ENCODE peak calls at places on chromosomes 7 and 10, in nine cellular contexts. One of them, this sample, is unnamed.

GRCh38 chr10:79051766-79052165 is 17.0 kb upstream of the ZMIZ1 start:
- DNase-seq in CD4-positive, alpha-beta T cell: peak
- DNase-seq in H54: no peak
- DNase-seq in left ventricle myocardium inferior: peak
- DNase-seq in T-helper 9 cell: no peak
- DNase-seq in HEK293T: no peak
- DNase-seq in SW 1271: no peak
- DNase-seq in stimulated activated CD4-positive, alpha-beta T cell treated with anti-CD3 and anti-CD28 coated beads, TNF-alpha, amount 100 ng/mL, for 4 hours: no peak
- DNase-seq in RWPE1: no peak
- DNase-seq in this sample: no peak

GRCh38 chr7:68107256-68107655 is 1110.6 kb downstream of the TYW1 start:
- DNase-seq in CD4-positive, alpha-beta T cell: no peak
- DNase-seq in H54: no peak
- DNase-seq in left ventricle myocardium inferior: peak
- DNase-seq in T-helper 9 cell: no peak
- DNase-seq in HEK293T: no peak
- DNase-seq in SW 1271: no peak
- DNase-seq in stimulated activated CD4-positive, alpha-beta T cell treated with anti-CD3 and anti-CD28 coated beads, TNF-alpha, amount 100 ng/mL, for 4 hours: no peak
- DNase-seq in RWPE1: no peak
- DNase-seq in this sample: no peak

GRCh38 chr10:97633921-97634320 is 621 bp upstream of the MORN4 start:
- DNase-seq in CD4-positive, alpha-beta T cell: no peak
- DNase-seq in H54: no peak
- DNase-seq in left ventricle myocardium inferior: no peak
- DNase-seq in T-helper 9 cell: no peak
- DNase-seq in HEK293T: no peak
- DNase-seq in SW 1271: peak
- DNase-seq in stimulated activated CD4-positive, alpha-beta T cell treated with anti-CD3 and anti-CD28 coated beads, TNF-alpha, amount 100 ng/mL, for 4 hours: no peak
- DNase-seq in RWPE1: no peak
- DNase-seq in this sample: peak

GRCh38 chr10:69661414-69662172 is 31.5 kb downstream of the FAM241B start:
- DNase-seq in CD4-positive, alpha-beta T cell: no peak
- DNase-seq in H54: no peak
- DNase-seq in left ventricle myocardium inferior: no peak
- DNase-seq in T-helper 9 cell: no peak
- DNase-seq in HEK293T: no peak
- DNase-seq in SW 1271: no peak
- DNase-seq in stimulated activated CD4-positive, alpha-beta T cell treated with anti-CD3 and anti-CD28 coated beads, TNF-alpha, amount 100 ng/mL, for 4 hours: no peak
- DNase-seq in RWPE1: no peak
- DNase-seq in this sample: no peak

GRCh38 chr7:76997381-76998262 is 34.5 kb downstream of the SPDYE17 start:
- DNase-seq in CD4-positive, alpha-beta T cell: no peak
- DNase-seq in H54: no peak
- DNase-seq in left ventricle myocardium inferior: no peak
- DNase-seq in T-helper 9 cell: no peak
- DNase-seq in HEK293T: peak
- DNase-seq in SW 1271: no peak
- DNase-seq in stimulated activated CD4-positive, alpha-beta T cell treated with anti-CD3 and anti-CD28 coated beads, TNF-alpha, amount 100 ng/mL, for 4 hours: no peak
- DNase-seq in RWPE1: no peak
- DNase-seq in this sample: no peak

GRCh38 chr7:28473567-28474266 is 61.4 kb downstream of the CREB5 start:
- DNase-seq in CD4-positive, alpha-beta T cell: no peak
- DNase-seq in H54: no peak
- DNase-seq in left ventricle myocardium inferior: peak
- DNase-seq in T-helper 9 cell: no peak
- DNase-seq in HEK293T: no peak
- DNase-seq in SW 1271: no peak
- DNase-seq in stimulated activated CD4-positive, alpha-beta T cell treated with anti-CD3 and anti-CD28 coated beads, TNF-alpha, amount 100 ng/mL, for 4 hours: no peak
- DNase-seq in RWPE1: no peak
- DNase-seq in this sample: no peak

GRCh38 chr7:43138710-43139601 is 26.5 kb downstream of the HECW1 start:
- DNase-seq in CD4-positive, alpha-beta T cell: no peak
- DNase-seq in H54: no peak
- DNase-seq in left ventricle myocardium inferior: no peak
- DNase-seq in T-helper 9 cell: no peak
- DNase-seq in HEK293T: no peak
- DNase-seq in SW 1271: no peak
- DNase-seq in stimulated activated CD4-positive, alpha-beta T cell treated with anti-CD3 and anti-CD28 coated beads, TNF-alpha, amount 100 ng/mL, for 4 hours: no peak
- DNase-seq in RWPE1: no peak
- DNase-seq in this sample: no peak

GRCh38 chr10:18737236-18737635 is 78.0 kb downstream of the ARL5B start:
- DNase-seq in CD4-positive, alpha-beta T cell: no peak
- DNase-seq in H54: no peak
- DNase-seq in left ventricle myocardium inferior: no peak
- DNase-seq in T-helper 9 cell: no peak
- DNase-seq in HEK293T: no peak
- DNase-seq in SW 1271: no peak
- DNase-seq in stimulated activated CD4-positive, alpha-beta T cell treated with anti-CD3 and anti-CD28 coated beads, TNF-alpha, amount 100 ng/mL, for 4 hours: no peak
- DNase-seq in RWPE1: no peak
- DNase-seq in this sample: no peak

GRCh38 chr7:36188923-36189322 is 35.9 kb downstream of the EEPD1 start:
- DNase-seq in CD4-positive, alpha-beta T cell: no peak
- DNase-seq in H54: no peak
- DNase-seq in left ventricle myocardium inferior: no peak
- DNase-seq in T-helper 9 cell: no peak
- DNase-seq in HEK293T: no peak
- DNase-seq in SW 1271: no peak
- DNase-seq in stimulated activated CD4-positive, alpha-beta T cell treated with anti-CD3 and anti-CD28 coated beads, TNF-alpha, amount 100 ng/mL, for 4 hours: no peak
- DNase-seq in RWPE1: no peak
- DNase-seq in this sample: no peak

GRCh38 chr10:47306429-47307210 is 6.6 kb downstream of the GDF10 start:
- DNase-seq in CD4-positive, alpha-beta T cell: no peak
- DNase-seq in H54: no peak
- DNase-seq in left ventricle myocardium inferior: no peak
- DNase-seq in T-helper 9 cell: no peak
- DNase-seq in HEK293T: no peak
- DNase-seq in SW 1271: no peak
- DNase-seq in stimulated activated CD4-positive, alpha-beta T cell treated with anti-CD3 and anti-CD28 coated beads, TNF-alpha, amount 100 ng/mL, for 4 hours: no peak
- DNase-seq in RWPE1: no peak
- DNase-seq in this sample: no peak

GRCh38 chr10:9243861-9244515 is 1189.5 kb downstream of the GATA3 start:
- DNase-seq in CD4-positive, alpha-beta T cell: no peak
- DNase-seq in H54: no peak
- DNase-seq in left ventricle myocardium inferior: no peak
- DNase-seq in T-helper 9 cell: no peak
- DNase-seq in HEK293T: no peak
- DNase-seq in SW 1271: no peak
- DNase-seq in stimulated activated CD4-positive, alpha-beta T cell treated with anti-CD3 and anti-CD28 coated beads, TNF-alpha, amount 100 ng/mL, for 4 hours: no peak
- DNase-seq in RWPE1: no peak
- DNase-seq in this sample: no peak

GRCh38 chr10:124552877-124553276 is 91.3 kb downstream of the LHPP start:
- DNase-seq in CD4-positive, alpha-beta T cell: no peak
- DNase-seq in H54: no peak
- DNase-seq in left ventricle myocardium inferior: no peak
- DNase-seq in T-helper 9 cell: no peak
- DNase-seq in HEK293T: no peak
- DNase-seq in SW 1271: no peak
- DNase-seq in stimulated activated CD4-positive, alpha-beta T cell treated with anti-CD3 and anti-CD28 coated beads, TNF-alpha, amount 100 ng/mL, for 4 hours: no peak
- DNase-seq in RWPE1: no peak
- DNase-seq in this sample: no peak

GRCh38 chr7:44709945-44710596 is 38.6 kb upstream of the ZMIZ2 start:
- DNase-seq in CD4-positive, alpha-beta T cell: no peak
- DNase-seq in H54: no peak
- DNase-seq in left ventricle myocardium inferior: no peak
- DNase-seq in T-helper 9 cell: no peak
- DNase-seq in HEK293T: no peak
- DNase-seq in SW 1271: no peak
- DNase-seq in stimulated activated CD4-positive, alpha-beta T cell treated with anti-CD3 and anti-CD28 coated beads, TNF-alpha, amount 100 ng/mL, for 4 hours: no peak
- DNase-seq in RWPE1: no peak
- DNase-seq in this sample: no peak

GRCh38 chr7:141700848-141701371 is 1.1 kb downstream of the DENND11 start:
- DNase-seq in CD4-positive, alpha-beta T cell: no peak
- DNase-seq in H54: no peak
- DNase-seq in left ventricle myocardium inferior: no peak
- DNase-seq in T-helper 9 cell: no peak
- DNase-seq in HEK293T: no peak
- DNase-seq in SW 1271: no peak
- DNase-seq in stimulated activated CD4-positive, alpha-beta T cell treated with anti-CD3 and anti-CD28 coated beads, TNF-alpha, amount 100 ng/mL, for 4 hours: no peak
- DNase-seq in RWPE1: peak
- DNase-seq in this sample: no peak

GRCh38 chr10:103951942-103952341 is 15.0 kb upstream of the SLK start:
- DNase-seq in CD4-positive, alpha-beta T cell: no peak
- DNase-seq in H54: no peak
- DNase-seq in left ventricle myocardium inferior: no peak
- DNase-seq in T-helper 9 cell: no peak
- DNase-seq in HEK293T: no peak
- DNase-seq in SW 1271: no peak
- DNase-seq in stimulated activated CD4-positive, alpha-beta T cell treated with anti-CD3 and anti-CD28 coated beads, TNF-alpha, amount 100 ng/mL, for 4 hours: no peak
- DNase-seq in RWPE1: no peak
- DNase-seq in this sample: no peak